ENCODE peak calls at places on chromosomes 16 and 17, in ten cellular contexts. Z is prostate gland; S is CD4-positive, CD25-positive, alpha-beta regulatory T cell; Y is tibial nerve; L is IMR-90; T is esophagus squamous epithelium; P is mesenchymal stem cell; J is uterus; A is right atrium auricular region; E is CD8-positive, alpha-beta memory T cell. H is an unnamed sample.
A peak's percentile ranks its signal among the peaks of the same experiment; 100 is the strongest.

GRCh38 chr17:74282587-74283370 is 8.7 kb downstream of the DNAI2 start:
- DNase-seq in Z (no peak), S (peak; percentile 93), Y (no peak), L (no peak), T (no peak), P (no peak), J (no peak), A (no peak), E (peak; percentile 24), H (no peak)

GRCh38 chr17:71870546-71870862 is 250.3 kb upstream of the SOX9 start:
- DNase-seq in Z (no peak), S (no peak), Y (no peak), L (no peak), T (no peak), P (no peak), J (no peak), A (no peak), E (no peak), H (no peak)

GRCh38 chr16:81036751-81037350 is 1.2 kb downstream of the ATMIN start:
- DNase-seq in Z (no peak), S (peak; percentile 33), Y (no peak), L (no peak), T (no peak), P (peak; percentile 25), J (no peak), A (no peak), E (no peak), H (no peak)

GRCh38 chr16:62225675-62226074 is 189.4 kb upstream of the CDH8 start:
- DNase-seq in Z (no peak), S (peak; percentile 11), Y (peak; percentile 15), L (no peak), T (no peak), P (peak; percentile 88), J (no peak), A (peak; percentile 69), E (no peak), H (peak; percentile 35)

GRCh38 chr16:83602797-83603735 is 204.7 kb upstream of the HSBP1 start:
- DNase-seq in Z (no peak), S (no peak), Y (no peak), L (no peak), T (no peak), P (no peak), J (no peak), A (no peak), E (no peak), H (peak; percentile 18)

GRCh38 chr16:71542377-71542776 is 16.2 kb downstream of the CHST4 start:
- DNase-seq in Z (no peak), S (peak; percentile 69), Y (no peak), L (peak; percentile 6), T (no peak), P (peak; percentile 20), J (no peak), A (no peak), E (peak; percentile 29), H (peak; percentile 72)

GRCh38 chr17:59399914-59400313 is 68.5 kb downstream of the YPEL2 start:
- DNase-seq in Z (no peak), S (no peak), Y (no peak), L (no peak), T (no peak), P (no peak), J (no peak), A (no peak), E (no peak), H (no peak)

GRCh38 chr17:76199466-76199865 is 40.8 kb downstream of the RNF157 start:
- DNase-seq in Z (no peak), S (peak; percentile 91), Y (no peak), L (no peak), T (no peak), P (no peak), J (no peak), A (no peak), E (peak; percentile 17), H (no peak)

GRCh38 chr16:2034695-2035430 is 8.2 kb downstream of the NHERF2 start:
- DNase-seq in Z (no peak), S (no peak), Y (no peak), L (no peak), T (no peak), P (no peak), J (no peak), A (no peak), E (no peak), H (no peak)

GRCh38 chr16:2037115-2037514 is 10.4 kb downstream of the NHERF2 start:
- DNase-seq in Z (no peak), S (no peak), Y (no peak), L (no peak), T (no peak), P (no peak), J (no peak), A (no peak), E (no peak), H (no peak)

GRCh38 chr16:2037631-2038358 is 9.8 kb downstream of the NTHL1 start:
- DNase-seq in Z (no peak), S (no peak), Y (no peak), L (no peak), T (no peak), P (no peak), J (no peak), A (no peak), E (no peak), H (no peak)

GRCh38 chr16:2036200-2036966 is 9.7 kb downstream of the NHERF2 start:
- DNase-seq in Z (no peak), S (no peak), Y (no peak), L (no peak), T (no peak), P (no peak), J (no peak), A (no peak), E (no peak), H (no peak)

DNA sequence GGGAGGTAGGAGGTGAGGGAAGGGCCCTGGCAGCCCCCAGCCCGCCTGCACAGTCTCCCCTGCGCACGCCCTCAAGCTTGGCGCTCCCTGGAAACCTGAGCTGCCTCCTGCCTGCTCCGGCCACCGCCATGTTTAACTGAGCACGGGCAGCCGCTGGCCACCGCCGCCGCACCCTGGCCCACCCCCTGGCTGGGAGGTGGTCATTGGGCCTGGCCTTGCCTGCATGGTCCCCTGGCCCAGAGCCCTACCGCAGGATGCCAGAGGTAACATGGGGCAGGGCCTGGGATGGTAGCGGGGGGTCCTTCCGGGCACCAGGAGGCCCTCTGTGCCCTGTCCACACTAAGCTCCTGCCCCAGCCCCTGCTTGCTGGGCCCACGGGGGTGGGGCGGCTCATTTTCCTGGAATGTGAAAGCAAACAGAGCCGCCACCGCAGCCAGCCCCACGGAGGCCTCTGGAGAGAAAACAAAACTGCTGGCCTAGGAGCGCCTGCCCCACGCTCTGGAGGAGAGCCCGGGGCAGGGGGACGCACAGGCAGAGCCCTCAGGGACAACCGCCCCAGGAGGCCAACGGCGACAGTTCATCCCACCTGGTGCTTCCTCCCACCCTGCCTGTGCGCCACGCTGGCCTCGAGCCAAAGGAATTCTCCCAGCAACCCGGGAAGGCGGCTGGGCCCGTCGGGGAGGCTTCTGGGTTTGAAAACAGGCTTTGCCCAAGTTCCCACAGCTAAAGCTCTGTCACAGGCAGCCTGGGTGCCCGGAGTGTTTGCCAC is 8.9 kb downstream of the NHERF2 start:
- DNase-seq in Z (no peak), S (no peak), Y (peak; percentile 78), L (peak; percentile 77), T (no peak), P (peak; percentile 85), J (no peak), A (no peak), E (no peak), H (peak; percentile 76)
- H3K4me3 ChIP-seq in Z (peak overlapping the region; percentile 7), S (no peak overlapping the region), Y (peak overlapping the region; percentile 33), L (no peak overlapping the region), T (peak overlapping the region; percentile 11), P (peak overlapping the region; percentile 7), J (peak overlapping the region; percentile 8), A (peak overlapping the region; percentile 27), E (no peak overlapping the region), H (no peak overlapping the region)

GRCh38 chr16:85992779-85993178 is 93.8 kb downstream of the IRF8 start:
- DNase-seq in Z (no peak), S (no peak), Y (no peak), L (no peak), T (no peak), P (no peak), J (no peak), A (no peak), E (no peak), H (no peak)

GRCh38 chr16:85990861-85991301 is 91.9 kb downstream of the IRF8 start:
- DNase-seq in Z (no peak), S (no peak), Y (no peak), L (no peak), T (no peak), P (no peak), J (no peak), A (no peak), E (no peak), H (no peak)

GRCh38 chr16:85989863-85990643 is 91.1 kb downstream of the IRF8 start:
- DNase-seq in Z (no peak), S (no peak), Y (no peak), L (no peak), T (no peak), P (no peak), J (no peak), A (no peak), E (no peak), H (no peak)

GRCh38 chr16:85991425-85991824 is 92.5 kb downstream of the IRF8 start:
- DNase-seq in Z (no peak), S (no peak), Y (no peak), L (no peak), T (no peak), P (no peak), J (no peak), A (no peak), E (no peak), H (no peak)

GRCh38 chr16:85991856-85992255 is 92.9 kb downstream of the IRF8 start:
- DNase-seq in Z (no peak), S (no peak), Y (no peak), L (no peak), T (no peak), P (no peak), J (no peak), A (no peak), E (no peak), H (no peak)
- H3K27me3 ChIP-seq in Z (no peaks in the 10 kb centered on the region), S (peaks cover 3% of the 10 kb centered on the region), Y (no peaks in the 10 kb centered on the region), L (peaks cover 87% of the 10 kb centered on the region), T (no peaks in the 10 kb centered on the region), P (peaks cover 17% of the 10 kb centered on the region), J (no peaks in the 10 kb centered on the region), A (no peaks in the 10 kb centered on the region), E (peaks cover 4% of the 10 kb centered on the region), H (no peaks in the 10 kb centered on the region)

DNA sequence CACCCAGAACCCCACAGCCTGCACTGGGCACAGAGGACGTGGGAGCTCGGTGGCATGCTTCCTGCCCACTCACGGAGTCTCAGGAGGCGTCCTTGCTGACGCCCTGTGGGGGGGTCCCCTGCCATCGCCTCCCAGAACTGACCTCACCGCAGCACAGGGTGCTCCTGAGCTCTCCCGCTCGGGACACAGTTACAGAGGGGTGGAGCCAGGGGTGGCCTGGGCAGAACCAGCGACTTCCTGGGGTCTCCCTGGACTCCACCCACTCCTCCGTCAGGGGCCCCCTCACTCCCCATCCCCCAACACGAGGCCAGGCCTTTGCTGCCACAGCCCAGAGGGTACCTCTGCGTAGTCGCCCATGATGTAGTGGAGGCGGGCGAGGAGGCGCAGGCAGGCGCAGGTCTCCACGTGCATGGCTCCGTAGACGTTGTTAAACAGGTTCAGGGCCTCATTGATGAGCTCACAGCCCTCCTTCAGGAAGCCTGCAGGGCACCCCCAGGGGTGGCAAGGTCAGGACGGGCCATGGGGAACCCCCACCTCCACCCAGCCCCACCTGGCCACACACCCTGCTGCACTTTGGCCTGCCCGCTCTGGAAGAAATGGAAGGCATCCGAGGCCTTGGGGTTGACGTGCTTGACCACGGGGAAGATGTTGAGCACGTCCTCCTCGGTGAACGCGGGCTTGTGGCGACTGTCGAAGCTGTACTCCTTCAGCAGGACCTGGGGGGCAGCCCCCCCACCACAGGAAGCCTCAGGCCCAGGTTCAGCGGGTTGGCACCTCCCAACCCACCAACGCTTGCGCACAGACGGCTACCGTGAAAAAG is 17.8 kb downstream of the CLUH start:
- DNase-seq in Z (no peak), S (no peak), Y (no peak), L (no peak), T (no peak), P (no peak), J (peak; percentile 13), A (no peak), E (no peak), H (peak; percentile 58)
- H3K36me3 ChIP-seq in Z (peaks cover 8% of the 10 kb centered on the region), S (peaks cover 10% of the 10 kb centered on the region), Y (peaks cover 42% of the 10 kb centered on the region), L (peaks cover 45% of the 10 kb centered on the region), T (peaks cover 57% of the 10 kb centered on the region), P (peaks cover 48% of the 10 kb centered on the region), J (no peaks in the 10 kb centered on the region), A (peaks cover 86% of the 10 kb centered on the region), E (no peaks in the 10 kb centered on the region), H (peaks cover 3% of the 10 kb centered on the region)

GRCh38 chr17:40561294-40561870 is 3.9 kb downstream of the CCR7 start:
- DNase-seq in Z (no peak), S (no peak), Y (no peak), L (no peak), T (no peak), P (peak; percentile 47), J (no peak), A (no peak), E (no peak), H (no peak)

GRCh38 chr17:40559016-40559853 is 6.0 kb downstream of the CCR7 start:
- DNase-seq in Z (peak; percentile 84), S (no peak), Y (no peak), L (no peak), T (no peak), P (no peak), J (peak; percentile 81), A (no peak), E (no peak), H (no peak)

GRCh38 chr17:40559954-40560591 is 5.2 kb downstream of the CCR7 start:
- DNase-seq in Z (peak; percentile 93), S (peak; percentile 85), Y (peak; percentile 87), L (peak; percentile 94), T (no peak), P (peak; percentile 92), J (peak; percentile 94), A (peak; percentile 95), E (peak; percentile 76), H (peak; percentile 92)

GRCh38 chr17:40561871-40562611 is 3.2 kb downstream of the CCR7 start:
- DNase-seq in Z (no peak), S (peak; percentile 87), Y (no peak), L (no peak), T (no peak), P (no peak), J (no peak), A (no peak), E (peak; percentile 49), H (no peak)

DNA sequence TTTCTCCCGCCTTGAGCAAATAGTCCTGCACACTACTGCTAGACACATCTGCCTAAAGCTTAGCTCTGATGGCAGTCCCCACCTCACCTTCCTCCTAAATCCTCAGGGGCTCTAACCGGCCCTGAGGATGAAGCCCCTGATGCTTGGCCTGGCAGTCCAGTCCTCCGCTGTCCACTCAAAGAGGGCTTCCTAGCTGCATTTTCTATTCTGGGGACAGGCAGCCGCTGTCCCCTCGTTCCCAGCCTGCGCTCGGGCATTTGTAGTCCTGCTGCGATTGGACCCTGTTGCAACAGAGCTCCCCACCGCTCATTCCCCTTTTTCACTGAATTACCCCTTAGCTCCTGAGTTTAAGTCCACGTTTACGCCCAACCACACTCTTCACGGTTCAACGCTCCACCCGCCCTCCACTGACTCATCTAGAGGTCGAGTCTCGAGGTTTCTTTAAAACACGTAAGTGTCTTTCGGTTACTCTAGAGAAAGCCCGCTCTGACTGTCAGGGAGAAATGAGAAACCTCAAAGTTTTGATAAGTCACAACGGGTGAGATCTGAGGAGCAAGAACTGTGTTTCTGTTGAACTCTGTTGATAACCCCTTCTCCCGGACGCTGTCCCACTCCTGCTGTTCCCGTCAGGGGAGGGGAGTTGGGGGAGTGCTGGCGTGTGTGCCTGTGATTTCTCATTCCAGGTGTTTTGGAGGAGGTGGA is 4.5 kb downstream of the CCR7 start:
- DNase-seq in Z (no peak), S (peak; percentile 91), Y (no peak), L (peak; percentile 57), T (no peak), P (peak; percentile 78), J (no peak), A (no peak), E (peak; percentile 61), H (no peak)
- H3K4me3 ChIP-seq in Z (no peak overlapping the region), S (peak overlapping the region; percentile 98), Y (no peak overlapping the region), L (no peak overlapping the region), T (peak overlapping the region; percentile 15), P (no peak overlapping the region), J (no peak overlapping the region), A (no peak overlapping the region), E (peak overlapping the region; percentile 99), H (no peak overlapping the region)